ENCODE peak calls at places on chromosomes 6 and 20, in nine cellular contexts. One of them, this sample, is unnamed.

GRCh38 chr20:18103497-18103896 is 34.2 kb upstream of the KAT14 start:
- DNase-seq in stimulated activated CD4-positive, alpha-beta T cell treated with anti-CD3 and anti-CD28 coated beads, Interleukin-2, amount 100 ng/mL, for 48 hours: no peak
- DNase-seq in ovary: no peak
- DNase-seq in stromal cell of bone marrow: no peak
- DNase-seq in HEK293T: no peak
- DNase-seq in GM06990: no peak
- DNase-seq in heart right ventricle: no peak
- DNase-seq in HT1080: no peak
- DNase-seq in CD4-positive, alpha-beta memory T cell: no peak
- DNase-seq in this sample: no peak

GRCh38 chr6:144730088-144730640 is 445.0 kb downstream of the UTRN start:
- DNase-seq in GM06990: no peak
- DNase-seq in stromal cell of bone marrow: no peak
- DNase-seq in HEK293T: no peak
- DNase-seq in stimulated activated CD4-positive, alpha-beta T cell treated with anti-CD3 and anti-CD28 coated beads, Interleukin-2, amount 100 ng/mL, for 48 hours: no peak
- DNase-seq in CD4-positive, alpha-beta memory T cell: no peak
- DNase-seq in heart right ventricle: no peak
- DNase-seq in ovary: no peak
- DNase-seq in HT1080: no peak
- DNase-seq in this sample: no peak

GRCh38 chr6:73548458-73549446 is 27.9 kb upstream of the EEF1A1 start:
- DNase-seq in heart right ventricle: no peak
- DNase-seq in stromal cell of bone marrow: no peak
- DNase-seq in HEK293T: no peak
- DNase-seq in CD4-positive, alpha-beta memory T cell: no peak
- DNase-seq in ovary: no peak
- DNase-seq in HT1080: no peak
- DNase-seq in GM06990: no peak
- DNase-seq in stimulated activated CD4-positive, alpha-beta T cell treated with anti-CD3 and anti-CD28 coated beads, Interleukin-2, amount 100 ng/mL, for 48 hours: no peak
- DNase-seq in this sample: no peak

GRCh38 chr6:27078734-27079357 is 168.7 kb upstream of the PRSS16 start:
- DNase-seq in stromal cell of bone marrow: peak
- DNase-seq in HEK293T: peak
- DNase-seq in ovary: no peak
- DNase-seq in HT1080: peak
- DNase-seq in heart right ventricle: peak
- DNase-seq in GM06990: peak
- DNase-seq in CD4-positive, alpha-beta memory T cell: peak
- DNase-seq in stimulated activated CD4-positive, alpha-beta T cell treated with anti-CD3 and anti-CD28 coated beads, Interleukin-2, amount 100 ng/mL, for 48 hours: peak
- DNase-seq in this sample: peak

GRCh38 chr6:113475392-113475791 is 381.8 kb upstream of the MARCKS start:
- DNase-seq in stimulated activated CD4-positive, alpha-beta T cell treated with anti-CD3 and anti-CD28 coated beads, Interleukin-2, amount 100 ng/mL, for 48 hours: no peak
- DNase-seq in CD4-positive, alpha-beta memory T cell: no peak
- DNase-seq in HT1080: no peak
- DNase-seq in HEK293T: no peak
- DNase-seq in ovary: no peak
- DNase-seq in heart right ventricle: no peak
- DNase-seq in GM06990: no peak
- DNase-seq in stromal cell of bone marrow: no peak
- DNase-seq in this sample: no peak

GRCh38 chr6:14837435-14837834 is 408.4 kb upstream of the JARID2 start:
- DNase-seq in GM06990: no peak
- DNase-seq in stimulated activated CD4-positive, alpha-beta T cell treated with anti-CD3 and anti-CD28 coated beads, Interleukin-2, amount 100 ng/mL, for 48 hours: no peak
- DNase-seq in stromal cell of bone marrow: no peak
- DNase-seq in ovary: no peak
- DNase-seq in CD4-positive, alpha-beta memory T cell: no peak
- DNase-seq in heart right ventricle: no peak
- DNase-seq in HT1080: no peak
- DNase-seq in HEK293T: no peak
- DNase-seq in this sample: no peak

GRCh38 chr6:6131492-6132109 is 124.9 kb upstream of the NRN1 start:
- DNase-seq in heart right ventricle: peak
- DNase-seq in stimulated activated CD4-positive, alpha-beta T cell treated with anti-CD3 and anti-CD28 coated beads, Interleukin-2, amount 100 ng/mL, for 48 hours: no peak
- DNase-seq in GM06990: peak
- DNase-seq in CD4-positive, alpha-beta memory T cell: no peak
- DNase-seq in ovary: no peak
- DNase-seq in stromal cell of bone marrow: peak
- DNase-seq in HT1080: peak
- DNase-seq in HEK293T: peak
- DNase-seq in this sample: peak

GRCh38 chr20:5703542-5704215 is 46.5 kb upstream of the SHLD1 start:
- DNase-seq in HEK293T: no peak
- DNase-seq in ovary: no peak
- DNase-seq in GM06990: no peak
- DNase-seq in stromal cell of bone marrow: no peak
- DNase-seq in stimulated activated CD4-positive, alpha-beta T cell treated with anti-CD3 and anti-CD28 coated beads, Interleukin-2, amount 100 ng/mL, for 48 hours: no peak
- DNase-seq in heart right ventricle: peak
- DNase-seq in HT1080: no peak
- DNase-seq in CD4-positive, alpha-beta memory T cell: no peak
- DNase-seq in this sample: no peak

GRCh38 chr6:30712441-30712840 is 4.6 kb downstream of the MDC1 start:
- DNase-seq in stromal cell of bone marrow: no peak
- DNase-seq in stimulated activated CD4-positive, alpha-beta T cell treated with anti-CD3 and anti-CD28 coated beads, Interleukin-2, amount 100 ng/mL, for 48 hours: no peak
- DNase-seq in HEK293T: no peak
- DNase-seq in ovary: no peak
- DNase-seq in GM06990: no peak
- DNase-seq in heart right ventricle: no peak
- DNase-seq in CD4-positive, alpha-beta memory T cell: no peak
- DNase-seq in HT1080: no peak
- DNase-seq in this sample: no peak

GRCh38 chr20:57414867-57415592 is 23.8 kb downstream of the RBM38 start:
- DNase-seq in stromal cell of bone marrow: no peak
- DNase-seq in HEK293T: no peak
- DNase-seq in heart right ventricle: no peak
- DNase-seq in stimulated activated CD4-positive, alpha-beta T cell treated with anti-CD3 and anti-CD28 coated beads, Interleukin-2, amount 100 ng/mL, for 48 hours: no peak
- DNase-seq in ovary: peak
- DNase-seq in HT1080: no peak
- DNase-seq in GM06990: no peak
- DNase-seq in CD4-positive, alpha-beta memory T cell: no peak
- DNase-seq in this sample: no peak

GRCh38 chr6:15267221-15267620 is 21.4 kb downstream of the JARID2 start:
- DNase-seq in GM06990: no peak
- DNase-seq in ovary: no peak
- DNase-seq in stimulated activated CD4-positive, alpha-beta T cell treated with anti-CD3 and anti-CD28 coated beads, Interleukin-2, amount 100 ng/mL, for 48 hours: no peak
- DNase-seq in stromal cell of bone marrow: no peak
- DNase-seq in HT1080: no peak
- DNase-seq in CD4-positive, alpha-beta memory T cell: no peak
- DNase-seq in heart right ventricle: no peak
- DNase-seq in HEK293T: no peak
- DNase-seq in this sample: no peak

GRCh38 chr6:109082178-109082577 is 12.5 kb downstream of the SESN1 start:
- DNase-seq in GM06990: no peak
- DNase-seq in HT1080: peak
- DNase-seq in ovary: no peak
- DNase-seq in stimulated activated CD4-positive, alpha-beta T cell treated with anti-CD3 and anti-CD28 coated beads, Interleukin-2, amount 100 ng/mL, for 48 hours: no peak
- DNase-seq in stromal cell of bone marrow: peak
- DNase-seq in CD4-positive, alpha-beta memory T cell: no peak
- DNase-seq in heart right ventricle: no peak
- DNase-seq in HEK293T: peak
- DNase-seq in this sample: no peak

GRCh38 chr20:32651537-32651936 is 22.2 kb downstream of the C20orf203 start:
- DNase-seq in GM06990: no peak
- DNase-seq in HEK293T: no peak
- DNase-seq in HT1080: no peak
- DNase-seq in stromal cell of bone marrow: no peak
- DNase-seq in stimulated activated CD4-positive, alpha-beta T cell treated with anti-CD3 and anti-CD28 coated beads, Interleukin-2, amount 100 ng/mL, for 48 hours: no peak
- DNase-seq in ovary: no peak
- DNase-seq in heart right ventricle: no peak
- DNase-seq in CD4-positive, alpha-beta memory T cell: no peak
- DNase-seq in this sample: no peak

GRCh38 chr6:165662041-165662491 is 975 bp downstream of the PDE10A start:
- DNase-seq in CD4-positive, alpha-beta memory T cell: no peak
- DNase-seq in HT1080: peak
- DNase-seq in GM06990: no peak
- DNase-seq in stimulated activated CD4-positive, alpha-beta T cell treated with anti-CD3 and anti-CD28 coated beads, Interleukin-2, amount 100 ng/mL, for 48 hours: no peak
- DNase-seq in ovary: peak
- DNase-seq in stromal cell of bone marrow: no peak
- DNase-seq in HEK293T: peak
- DNase-seq in heart right ventricle: peak
- DNase-seq in this sample: no peak

GRCh38 chr20:47723322-47723721 is 62.0 kb downstream of the SULF2 start:
- DNase-seq in stromal cell of bone marrow: no peak
- DNase-seq in CD4-positive, alpha-beta memory T cell: no peak
- DNase-seq in ovary: no peak
- DNase-seq in HEK293T: no peak
- DNase-seq in HT1080: no peak
- DNase-seq in stimulated activated CD4-positive, alpha-beta T cell treated with anti-CD3 and anti-CD28 coated beads, Interleukin-2, amount 100 ng/mL, for 48 hours: no peak
- DNase-seq in GM06990: no peak
- DNase-seq in heart right ventricle: no peak
- DNase-seq in this sample: no peak

GRCh38 chr6:120405947-120406346 is 928.3 kb downstream of the TBC1D32 start:
- DNase-seq in stromal cell of bone marrow: no peak
- DNase-seq in CD4-positive, alpha-beta memory T cell: no peak
- DNase-seq in GM06990: no peak
- DNase-seq in ovary: no peak
- DNase-seq in heart right ventricle: no peak
- DNase-seq in HT1080: peak
- DNase-seq in HEK293T: peak
- DNase-seq in stimulated activated CD4-positive, alpha-beta T cell treated with anti-CD3 and anti-CD28 coated beads, Interleukin-2, amount 100 ng/mL, for 48 hours: no peak
- DNase-seq in this sample: no peak

GRCh38 chr6:161838306-161839035 is 564.6 kb upstream of the AGPAT4 start:
- DNase-seq in stromal cell of bone marrow: no peak
- DNase-seq in GM06990: no peak
- DNase-seq in HT1080: no peak
- DNase-seq in heart right ventricle: no peak
- DNase-seq in HEK293T: no peak
- DNase-seq in stimulated activated CD4-positive, alpha-beta T cell treated with anti-CD3 and anti-CD28 coated beads, Interleukin-2, amount 100 ng/mL, for 48 hours: no peak
- DNase-seq in ovary: no peak
- DNase-seq in CD4-positive, alpha-beta memory T cell: no peak
- DNase-seq in this sample: no peak

GRCh38 chr20:22006306-22006705 is 300.8 kb downstream of the PAX1 start:
- DNase-seq in HEK293T: no peak
- DNase-seq in HT1080: no peak
- DNase-seq in GM06990: no peak
- DNase-seq in stimulated activated CD4-positive, alpha-beta T cell treated with anti-CD3 and anti-CD28 coated beads, Interleukin-2, amount 100 ng/mL, for 48 hours: no peak
- DNase-seq in heart right ventricle: no peak
- DNase-seq in ovary: no peak
- DNase-seq in CD4-positive, alpha-beta memory T cell: no peak
- DNase-seq in stromal cell of bone marrow: no peak
- DNase-seq in this sample: no peak

GRCh38 chr6:42026540-42026939 is 23.8 kb upstream of the TAF8 start:
- DNase-seq in HEK293T: no peak
- DNase-seq in heart right ventricle: no peak
- DNase-seq in stimulated activated CD4-positive, alpha-beta T cell treated with anti-CD3 and anti-CD28 coated beads, Interleukin-2, amount 100 ng/mL, for 48 hours: no peak
- DNase-seq in CD4-positive, alpha-beta memory T cell: no peak
- DNase-seq in ovary: no peak
- DNase-seq in stromal cell of bone marrow: no peak
- DNase-seq in GM06990: no peak
- DNase-seq in HT1080: no peak
- DNase-seq in this sample: no peak

GRCh38 chr20:50354690-50355592 is 155.2 kb upstream of the PTPN1 start:
- DNase-seq in stimulated activated CD4-positive, alpha-beta T cell treated with anti-CD3 and anti-CD28 coated beads, Interleukin-2, amount 100 ng/mL, for 48 hours: no peak
- DNase-seq in stromal cell of bone marrow: no peak
- DNase-seq in heart right ventricle: no peak
- DNase-seq in HT1080: no peak
- DNase-seq in HEK293T: no peak
- DNase-seq in ovary: peak
- DNase-seq in GM06990: no peak
- DNase-seq in CD4-positive, alpha-beta memory T cell: no peak
- DNase-seq in this sample: no peak

GRCh38 chr6:20826378-20826777 is 292.1 kb downstream of the CDKAL1 start:
- DNase-seq in stromal cell of bone marrow: peak
- DNase-seq in HT1080: peak
- DNase-seq in CD4-positive, alpha-beta memory T cell: no peak
- DNase-seq in heart right ventricle: no peak
- DNase-seq in HEK293T: no peak
- DNase-seq in GM06990: no peak
- DNase-seq in stimulated activated CD4-positive, alpha-beta T cell treated with anti-CD3 and anti-CD28 coated beads, Interleukin-2, amount 100 ng/mL, for 48 hours: no peak
- DNase-seq in ovary: no peak
- DNase-seq in this sample: no peak

GRCh38 chr6:20117474-20117873 is 94.8 kb downstream of the MBOAT1 start:
- DNase-seq in HEK293T: no peak
- DNase-seq in heart right ventricle: no peak
- DNase-seq in GM06990: no peak
- DNase-seq in CD4-positive, alpha-beta memory T cell: no peak
- DNase-seq in stimulated activated CD4-positive, alpha-beta T cell treated with anti-CD3 and anti-CD28 coated beads, Interleukin-2, amount 100 ng/mL, for 48 hours: no peak
- DNase-seq in ovary: no peak
- DNase-seq in stromal cell of bone marrow: no peak
- DNase-seq in HT1080: peak
- DNase-seq in this sample: peak

GRCh38 chr20:434221-434620 is 26.1 kb downstream of the RBCK1 start:
- DNase-seq in stromal cell of bone marrow: no peak
- DNase-seq in ovary: no peak
- DNase-seq in heart right ventricle: no peak
- DNase-seq in HEK293T: no peak
- DNase-seq in stimulated activated CD4-positive, alpha-beta T cell treated with anti-CD3 and anti-CD28 coated beads, Interleukin-2, amount 100 ng/mL, for 48 hours: no peak
- DNase-seq in CD4-positive, alpha-beta memory T cell: no peak
- DNase-seq in HT1080: no peak
- DNase-seq in GM06990: no peak
- DNase-seq in this sample: peak

GRCh38 chr20:37885593-37886507 is 17.1 kb upstream of the VSTM2L start:
- DNase-seq in stromal cell of bone marrow: no peak
- DNase-seq in HEK293T: no peak
- DNase-seq in stimulated activated CD4-positive, alpha-beta T cell treated with anti-CD3 and anti-CD28 coated beads, Interleukin-2, amount 100 ng/mL, for 48 hours: no peak
- DNase-seq in HT1080: no peak
- DNase-seq in CD4-positive, alpha-beta memory T cell: no peak
- DNase-seq in GM06990: no peak
- DNase-seq in ovary: no peak
- DNase-seq in heart right ventricle: no peak
- DNase-seq in this sample: no peak

GRCh38 chr6:166456360-166457156 is 73.8 kb upstream of the MPC1 start:
- DNase-seq in stromal cell of bone marrow: no peak
- DNase-seq in CD4-positive, alpha-beta memory T cell: no peak
- DNase-seq in HT1080: peak
- DNase-seq in HEK293T: no peak
- DNase-seq in GM06990: no peak
- DNase-seq in stimulated activated CD4-positive, alpha-beta T cell treated with anti-CD3 and anti-CD28 coated beads, Interleukin-2, amount 100 ng/mL, for 48 hours: no peak
- DNase-seq in ovary: no peak
- DNase-seq in heart right ventricle: no peak
- DNase-seq in this sample: no peak